ENCODE peak calls at places on chromosome 5, in eight cellular contexts. One of them, this sample, is unnamed.

GRCh38 chr5:142683116-142683515 is 2.8 kb downstream of the FGF1 start:
- DNase-seq in left cardiac atrium: no peak
- DNase-seq in iris pigment epithelial cell: no peak
- DNase-seq in astrocyte of the spinal cord: no peak
- DNase-seq in hippocampal formation: no peak
- DNase-seq in amniotic stem cell: no peak
- DNase-seq in SHP77: no peak
- DNase-seq in NCI-H510A: no peak
- DNase-seq in this sample: no peak

GRCh38 chr5:132070460-132071337 is 2.9 kb upstream of the CSF2 start:
- DNase-seq in left cardiac atrium: no peak
- DNase-seq in iris pigment epithelial cell: peak
- DNase-seq in astrocyte of the spinal cord: peak
- DNase-seq in hippocampal formation: no peak
- DNase-seq in amniotic stem cell: no peak
- DNase-seq in SHP77: no peak
- DNase-seq in NCI-H510A: no peak
- DNase-seq in this sample: no peak

GRCh38 chr5:75335952-75336624 is 932 bp upstream of the HMGCR start:
- DNase-seq in left cardiac atrium: no peak
- DNase-seq in iris pigment epithelial cell: peak
- DNase-seq in astrocyte of the spinal cord: peak
- DNase-seq in hippocampal formation: no peak
- DNase-seq in amniotic stem cell: peak
- DNase-seq in SHP77: peak
- DNase-seq in NCI-H510A: peak
- DNase-seq in this sample: peak

GRCh38 chr5:150801117-150801927 is 22.8 kb downstream of the SMIM3 start:
- DNase-seq in left cardiac atrium: no peak
- DNase-seq in iris pigment epithelial cell: peak
- DNase-seq in astrocyte of the spinal cord: peak
- DNase-seq in hippocampal formation: peak
- DNase-seq in amniotic stem cell: no peak
- DNase-seq in SHP77: peak
- DNase-seq in NCI-H510A: no peak
- DNase-seq in this sample: peak

GRCh38 chr5:64722588-64722987 is 32.3 kb downstream of the SHISAL2B start:
- DNase-seq in left cardiac atrium: no peak
- DNase-seq in iris pigment epithelial cell: no peak
- DNase-seq in astrocyte of the spinal cord: no peak
- DNase-seq in hippocampal formation: no peak
- DNase-seq in amniotic stem cell: no peak
- DNase-seq in SHP77: no peak
- DNase-seq in NCI-H510A: no peak
- DNase-seq in this sample: no peak

GRCh38 chr5:15501057-15501791 is 1.2 kb downstream of the FBXL7 start:
- DNase-seq in left cardiac atrium: peak
- DNase-seq in iris pigment epithelial cell: peak
- DNase-seq in astrocyte of the spinal cord: peak
- DNase-seq in hippocampal formation: peak
- DNase-seq in amniotic stem cell: peak
- DNase-seq in SHP77: no peak
- DNase-seq in NCI-H510A: no peak
- DNase-seq in this sample: no peak

GRCh38 chr5:86623785-86624483 is 6.2 kb downstream of the COX7C start:
- DNase-seq in left cardiac atrium: no peak
- DNase-seq in iris pigment epithelial cell: no peak
- DNase-seq in astrocyte of the spinal cord: no peak
- DNase-seq in hippocampal formation: no peak
- DNase-seq in amniotic stem cell: no peak
- DNase-seq in SHP77: no peak
- DNase-seq in NCI-H510A: no peak
- DNase-seq in this sample: no peak

GRCh38 chr5:176609724-176610429 is at the start of gene GPRIN1:
- DNase-seq in left cardiac atrium: peak
- DNase-seq in iris pigment epithelial cell: peak
- DNase-seq in astrocyte of the spinal cord: peak
- DNase-seq in hippocampal formation: peak
- DNase-seq in amniotic stem cell: no peak
- DNase-seq in SHP77: peak
- DNase-seq in NCI-H510A: peak
- DNase-seq in this sample: peak

GRCh38 chr5:30918171-30918570 is 275.3 kb upstream of the CDH6 start:
- DNase-seq in left cardiac atrium: no peak
- DNase-seq in iris pigment epithelial cell: peak
- DNase-seq in astrocyte of the spinal cord: peak
- DNase-seq in hippocampal formation: no peak
- DNase-seq in amniotic stem cell: no peak
- DNase-seq in SHP77: no peak
- DNase-seq in NCI-H510A: no peak
- DNase-seq in this sample: no peak

GRCh38 chr5:55308254-55308836 is 556 bp downstream of the MTREX start:
- DNase-seq in left cardiac atrium: no peak
- DNase-seq in iris pigment epithelial cell: no peak
- DNase-seq in astrocyte of the spinal cord: peak
- DNase-seq in hippocampal formation: no peak
- DNase-seq in amniotic stem cell: no peak
- DNase-seq in SHP77: no peak
- DNase-seq in NCI-H510A: no peak
- DNase-seq in this sample: peak

GRCh38 chr5:139354186-139354585 is 12.5 kb downstream of the PAIP2 start:
- DNase-seq in left cardiac atrium: no peak
- DNase-seq in iris pigment epithelial cell: no peak
- DNase-seq in astrocyte of the spinal cord: no peak
- DNase-seq in hippocampal formation: no peak
- DNase-seq in amniotic stem cell: no peak
- DNase-seq in SHP77: no peak
- DNase-seq in NCI-H510A: no peak
- DNase-seq in this sample: no peak

GRCh38 chr5:67998709-67999251 is 216.8 kb upstream of the PIK3R1 start:
- DNase-seq in left cardiac atrium: peak
- DNase-seq in iris pigment epithelial cell: peak
- DNase-seq in astrocyte of the spinal cord: peak
- DNase-seq in hippocampal formation: no peak
- DNase-seq in amniotic stem cell: no peak
- DNase-seq in SHP77: no peak
- DNase-seq in NCI-H510A: no peak
- DNase-seq in this sample: no peak

GRCh38 chr5:61719124-61719523 is 387.1 kb downstream of the ZSWIM6 start:
- DNase-seq in left cardiac atrium: no peak
- DNase-seq in iris pigment epithelial cell: no peak
- DNase-seq in astrocyte of the spinal cord: no peak
- DNase-seq in hippocampal formation: no peak
- DNase-seq in amniotic stem cell: no peak
- DNase-seq in SHP77: no peak
- DNase-seq in NCI-H510A: no peak
- DNase-seq in this sample: no peak

GRCh38 chr5:19917588-19917987 is 70.4 kb downstream of the CDH18 start:
- DNase-seq in left cardiac atrium: no peak
- DNase-seq in iris pigment epithelial cell: peak
- DNase-seq in astrocyte of the spinal cord: no peak
- DNase-seq in hippocampal formation: no peak
- DNase-seq in amniotic stem cell: no peak
- DNase-seq in SHP77: no peak
- DNase-seq in NCI-H510A: no peak
- DNase-seq in this sample: no peak

GRCh38 chr5:61000887-61001286 is 55.9 kb downstream of the NDUFAF2 start:
- DNase-seq in left cardiac atrium: no peak
- DNase-seq in iris pigment epithelial cell: no peak
- DNase-seq in astrocyte of the spinal cord: no peak
- DNase-seq in hippocampal formation: no peak
- DNase-seq in amniotic stem cell: no peak
- DNase-seq in SHP77: no peak
- DNase-seq in NCI-H510A: no peak
- DNase-seq in this sample: no peak

GRCh38 chr5:57066921-57067914 is 106.6 kb upstream of the GPBP1 start:
- DNase-seq in left cardiac atrium: no peak
- DNase-seq in iris pigment epithelial cell: peak
- DNase-seq in astrocyte of the spinal cord: peak
- DNase-seq in hippocampal formation: no peak
- DNase-seq in amniotic stem cell: no peak
- DNase-seq in SHP77: no peak
- DNase-seq in NCI-H510A: no peak
- DNase-seq in this sample: no peak

GRCh38 chr5:147610798-147611197 is 100.9 kb upstream of the DPYSL3 start:
- DNase-seq in left cardiac atrium: no peak
- DNase-seq in iris pigment epithelial cell: no peak
- DNase-seq in astrocyte of the spinal cord: no peak
- DNase-seq in hippocampal formation: no peak
- DNase-seq in amniotic stem cell: no peak
- DNase-seq in SHP77: no peak
- DNase-seq in NCI-H510A: no peak
- DNase-seq in this sample: no peak

GRCh38 chr5:98880151-98880550 is 48.7 kb downstream of the CHD1 start:
- DNase-seq in left cardiac atrium: no peak
- DNase-seq in iris pigment epithelial cell: peak
- DNase-seq in astrocyte of the spinal cord: no peak
- DNase-seq in hippocampal formation: no peak
- DNase-seq in amniotic stem cell: no peak
- DNase-seq in SHP77: no peak
- DNase-seq in NCI-H510A: no peak
- DNase-seq in this sample: no peak

GRCh38 chr5:120517607-120518252 is 53.6 kb downstream of the PRR16 start:
- DNase-seq in left cardiac atrium: no peak
- DNase-seq in iris pigment epithelial cell: no peak
- DNase-seq in astrocyte of the spinal cord: no peak
- DNase-seq in hippocampal formation: no peak
- DNase-seq in amniotic stem cell: no peak
- DNase-seq in SHP77: no peak
- DNase-seq in NCI-H510A: no peak
- DNase-seq in this sample: no peak

GRCh38 chr5:95191330-95191729 is 93.6 kb downstream of the MCTP1 start:
- DNase-seq in left cardiac atrium: no peak
- DNase-seq in iris pigment epithelial cell: no peak
- DNase-seq in astrocyte of the spinal cord: no peak
- DNase-seq in hippocampal formation: no peak
- DNase-seq in amniotic stem cell: no peak
- DNase-seq in SHP77: no peak
- DNase-seq in NCI-H510A: no peak
- DNase-seq in this sample: no peak

GRCh38 chr5:177985430-177986040 is 10.5 kb downstream of the PROP1 start:
- DNase-seq in left cardiac atrium: no peak
- DNase-seq in iris pigment epithelial cell: no peak
- DNase-seq in astrocyte of the spinal cord: no peak
- DNase-seq in hippocampal formation: no peak
- DNase-seq in amniotic stem cell: no peak
- DNase-seq in SHP77: no peak
- DNase-seq in NCI-H510A: no peak
- DNase-seq in this sample: no peak

GRCh38 chr5:107461770-107462169 is 209.0 kb downstream of the EFNA5 start:
- DNase-seq in left cardiac atrium: no peak
- DNase-seq in iris pigment epithelial cell: no peak
- DNase-seq in astrocyte of the spinal cord: no peak
- DNase-seq in hippocampal formation: no peak
- DNase-seq in amniotic stem cell: no peak
- DNase-seq in SHP77: no peak
- DNase-seq in NCI-H510A: no peak
- DNase-seq in this sample: no peak

GRCh38 chr5:57696906-57697590 is 214.4 kb upstream of the ACTBL2 start:
- DNase-seq in left cardiac atrium: peak
- DNase-seq in iris pigment epithelial cell: no peak
- DNase-seq in astrocyte of the spinal cord: no peak
- DNase-seq in hippocampal formation: peak
- DNase-seq in amniotic stem cell: no peak
- DNase-seq in SHP77: no peak
- DNase-seq in NCI-H510A: no peak
- DNase-seq in this sample: no peak

GRCh38 chr5:10601246-10602030 is 37.6 kb downstream of the ANKRD33B start:
- DNase-seq in left cardiac atrium: peak
- DNase-seq in iris pigment epithelial cell: peak
- DNase-seq in astrocyte of the spinal cord: peak
- DNase-seq in hippocampal formation: peak
- DNase-seq in amniotic stem cell: peak
- DNase-seq in SHP77: peak
- DNase-seq in NCI-H510A: peak
- DNase-seq in this sample: peak

GRCh38 chr5:160330212-160330611 is 17.8 kb upstream of the CCNJL start:
- DNase-seq in left cardiac atrium: no peak
- DNase-seq in iris pigment epithelial cell: no peak
- DNase-seq in astrocyte of the spinal cord: no peak
- DNase-seq in hippocampal formation: no peak
- DNase-seq in amniotic stem cell: no peak
- DNase-seq in SHP77: no peak
- DNase-seq in NCI-H510A: no peak
- DNase-seq in this sample: no peak

This sample was measured in NCI-H774.